ENCODE peak calls at places on chromosomes 2 and 18, in four cellular contexts. K, G, C and R are unnamed samples.
A peak's percentile ranks its signal among the peaks of the same experiment; 100 is the strongest.

GRCh38 chr2:138029238-138029637 is 65.0 kb downstream of the HNMT start:
- DNase-seq in C (no peak), G (no peak), K (peak; percentile 42), R (no peak)

GRCh38 chr2:26043862-26044736 is 10.2 kb downstream of the RAB10 start:
- DNase-seq in K (peak; percentile 50), C (no peak), G (no peak), R (peak; percentile 33)

GRCh38 chr2:127122351-127123027 is 15.5 kb upstream of the BIN1 start:
- DNase-seq in C (no peak), K (no peak), G (no peak), R (no peak)

GRCh38 chr18:47235096-47235495 is 16.4 kb downstream of the SKOR2 start:
- DNase-seq in K (no peak), G (no peak), C (no peak), R (no peak)

GRCh38 chr2:57965219-57965618 is 81.4 kb upstream of the VRK2 start:
- DNase-seq in G (no peak), C (no peak), K (no peak), R (no peak)

GRCh38 chr18:32769242-32770180 is 3.3 kb downstream of the KLHL14 start:
- DNase-seq in K (no peak), C (no peak), G (no peak), R (no peak)

GRCh38 chr2:150938586-150938985 is 323.1 kb downstream of the RBM43 start:
- DNase-seq in C (no peak), K (no peak), G (no peak), R (no peak)

GRCh38 chr2:214578395-214578794 is 167.5 kb downstream of the VWC2L start:
- DNase-seq in G (no peak), C (no peak), K (no peak), R (no peak)

GRCh38 chr2:179393481-179393880 is 128.8 kb upstream of the SESTD1 start:
- DNase-seq in G (no peak), K (no peak), C (no peak), R (no peak)

GRCh38 chr18:61639886-61640285 is 252.9 kb downstream of the RNF152 start:
- DNase-seq in C (no peak), G (no peak), K (no peak), R (no peak)

GRCh38 chr2:96342085-96342484 is 6.5 kb downstream of the NCAPH start:
- DNase-seq in C (no peak), K (no peak), G (peak; percentile 41), R (no peak)

GRCh38 chr18:54506516-54507261 is 84.4 kb upstream of the DYNAP start:
- DNase-seq in C (no peak), K (no peak), G (no peak), R (no peak)

GRCh38 chr18:3655637-3656050 is 205.7 kb downstream of the TGIF1 start:
- DNase-seq in C (no peak), K (peak; percentile 42), G (no peak), R (no peak)

GRCh38 chr2:2899826-2900225 is 477.8 kb downstream of the EIPR1 start:
- DNase-seq in K (no peak), G (no peak), C (no peak), R (no peak)

GRCh38 chr2:67057901-67058703 is 339.0 kb upstream of the ETAA1 start:
- DNase-seq in C (no peak), K (no peak), G (no peak), R (no peak)

GRCh38 chr18:54752185-54752584 is 76.1 kb upstream of the RAB27B start:
- DNase-seq in K (no peak), C (no peak), G (no peak), R (no peak)

GRCh38 chr2:196821195-196821594 is 12.0 kb upstream of the C2orf66 start:
- DNase-seq in K (no peak), G (no peak), C (no peak), R (no peak)

GRCh38 chr2:186068154-186068826 is 329.7 kb downstream of the FSIP2 start:
- DNase-seq in C (no peak), K (no peak), G (no peak), R (no peak)

GRCh38 chr18:76493213-76494107 is 1.6 kb downstream of the ZNF516 start:
- DNase-seq in K (no peak), C (peak; percentile 57), G (no peak), R (peak; percentile 68)

GRCh38 chr18:32074206-32074605 is 17.5 kb upstream of the RNF138 start:
- DNase-seq in K (no peak), C (no peak), G (no peak), R (no peak)

GRCh38 chr2:33877348-33878016 is 278.4 kb upstream of the FAM98A start:
- DNase-seq in G (no peak), K (no peak), C (no peak), R (no peak)

GRCh38 chr18:58051765-58052460 is 7.9 kb downstream of the NEDD4L start:
- DNase-seq in C (no peak), G (no peak), K (no peak), R (no peak)

GRCh38 chr2:215664847-215665525 is 229.1 kb upstream of the FN1 start:
- DNase-seq in C (no peak), G (no peak), K (no peak), R (no peak)

GRCh38 chr2:159450180-159450579 is 163.7 kb upstream of the WDSUB1 start:
- DNase-seq in C (no peak), G (no peak), K (no peak), R (peak; percentile 56)

GRCh38 chr2:137049518-137049917 is 284.2 kb downstream of the THSD7B start:
- DNase-seq in K (no peak), C (no peak), G (no peak), R (no peak)

GRCh38 chr18:36706313-36706881 is 122.4 kb downstream of the TPGS2 start:
- DNase-seq in C (no peak), K (no peak), G (no peak), R (no peak)

GRCh38 chr2:118864207-118864606 is 16.8 kb upstream of the EN1 start:
- DNase-seq in G (no peak), K (no peak), C (no peak), R (no peak)

GRCh38 chr2:27320958-27321543 is 1.8 kb downstream of the MPV17 start:
- DNase-seq in G (no peak), K (peak; percentile 67), C (no peak), R (no peak)

GRCh38 chr18:2729757-2730156 is 74.2 kb downstream of the SMCHD1 start:
- DNase-seq in G (no peak), K (no peak), C (no peak), R (no peak)

GRCh38 chr18:34956663-34957062 is 84.5 kb upstream of the MAPRE2 start:
- DNase-seq in K (no peak), C (no peak), G (no peak), R (no peak)

GRCh38 chr2:215171151-215171550 is 32.7 kb upstream of the ABCA12 start:
- DNase-seq in G (no peak), K (no peak), C (no peak), R (no peak)

GRCh38 chr18:28684746-28685145 is 507.8 kb upstream of the CDH2 start:
- DNase-seq in C (no peak), K (no peak), G (no peak), R (no peak)

GRCh38 chr18:25457196-25457595 is 105.2 kb upstream of the ZNF521 start:
- DNase-seq in G (no peak), K (no peak), C (no peak), R (no peak)

DNA sequence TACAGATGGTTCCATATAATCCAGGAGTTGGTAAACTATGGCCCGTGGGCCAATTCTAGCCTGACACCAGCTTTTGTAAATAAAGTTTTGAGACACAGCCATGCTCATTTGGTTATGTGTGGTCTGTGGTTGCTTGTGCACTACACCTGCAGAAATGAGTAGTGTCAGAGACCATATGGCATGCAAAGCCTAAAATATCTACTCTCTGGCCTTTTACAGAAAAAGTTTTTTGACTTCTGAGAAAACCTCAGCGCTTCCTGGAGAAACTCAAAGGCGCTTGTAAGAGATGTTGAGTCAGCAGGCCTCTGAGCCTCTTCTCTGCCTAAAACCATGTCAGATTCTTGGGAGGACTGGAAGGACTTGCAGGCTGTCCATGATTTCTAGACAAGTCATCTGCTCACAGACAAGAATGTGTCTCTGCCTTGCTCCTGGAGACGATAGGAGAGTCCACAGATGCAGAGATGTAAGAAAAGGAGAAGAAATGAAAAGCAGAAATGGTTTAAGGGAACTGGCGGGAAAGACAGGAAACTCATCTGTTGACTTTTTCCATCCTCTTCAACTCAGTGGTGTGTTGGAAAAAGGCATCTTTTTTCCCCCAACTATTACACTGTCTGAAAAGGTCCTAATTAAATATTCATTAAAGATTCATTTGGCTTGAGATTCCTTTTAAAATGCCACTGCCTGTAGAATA is 5.2 kb downstream of the TTC39C start:
- DNase-seq in K (no peak), G (no peak), C (no peak), R (no peak)
- H3K4me1 ChIP-seq in K (peaks cover 13% of the 10 kb centered on the region), G (peaks cover 82% of the 10 kb centered on the region), C (peaks cover 3% of the 10 kb centered on the region), R (peaks cover 10% of the 10 kb centered on the region)

GRCh38 chr2:210009896-210010295 is 7.5 kb downstream of the RPE start:
- DNase-seq in G (no peak), K (no peak), C (no peak), R (no peak)
- H3K36me3 ChIP-seq in G (no peaks in the 10 kb centered on the region), K (no peaks in the 10 kb centered on the region), C (no peaks in the 10 kb centered on the region), R (peaks cover 48% of the 10 kb centered on the region)

GRCh38 chr2:72142743-72143440 is 4.8 kb downstream of the CYP26B1 start:
- DNase-seq in G (no peak), K (peak; percentile 91), C (peak; percentile 75), R (peak; percentile 68)
- H3K4me3 ChIP-seq in G (no peak overlapping the region), K (peak overlapping the region; percentile 62), C (peak overlapping the region; percentile 26), R (peak overlapping the region; percentile 9)

GRCh38 chr2:241760301-241760771 is 16.3 kb upstream of the GAL3ST2 start:
- DNase-seq in K (no peak), G (no peak), C (peak; percentile 21), R (no peak)

GRCh38 chr2:241763551-241764271 is 12.9 kb upstream of the GAL3ST2 start:
- DNase-seq in G (no peak), C (no peak), K (no peak), R (no peak)

GRCh38 chr2:241762933-241763369 is 13.7 kb upstream of the GAL3ST2 start:
- DNase-seq in G (peak; percentile 45), C (no peak), K (no peak), R (no peak)

GRCh38 chr2:241764272-241765241 is 12.1 kb upstream of the GAL3ST2 start:
- DNase-seq in K (no peak), C (no peak), G (no peak), R (peak; percentile 12)

DNA sequence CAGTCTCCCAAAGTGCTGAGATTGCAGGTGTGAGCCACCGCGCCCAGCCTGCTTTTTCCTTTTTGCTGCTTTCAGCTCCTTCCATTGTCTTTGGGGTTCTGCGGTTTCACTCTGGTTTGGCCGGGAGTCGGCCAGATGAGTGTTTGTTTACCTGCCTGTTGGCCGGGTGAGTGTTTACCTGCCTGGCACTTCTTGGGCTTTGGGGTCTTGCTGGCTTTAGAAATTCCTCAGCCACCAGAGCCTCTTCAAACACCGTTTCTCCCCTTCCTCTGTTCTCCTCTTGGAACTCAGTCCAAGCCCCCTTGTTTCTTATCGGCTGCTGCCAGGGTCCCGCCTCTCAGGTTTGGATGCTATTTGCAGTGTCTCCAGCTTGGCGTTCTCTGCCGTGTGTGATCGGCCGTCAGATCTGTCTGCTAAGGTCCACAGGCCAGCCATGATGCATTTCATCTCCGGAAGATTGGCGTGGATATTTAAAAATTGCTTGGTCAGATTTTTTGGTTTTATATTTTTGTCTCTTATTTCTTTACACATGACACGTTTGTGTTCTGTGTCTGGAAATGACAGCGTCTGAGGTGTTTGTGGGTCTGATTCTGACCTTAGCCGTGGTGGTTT is 14.2 kb upstream of the GAL3ST2 start:
- DNase-seq in K (no peak), G (no peak), C (no peak), R (no peak)
- H3K4me1 ChIP-seq in K (no peaks in the 10 kb centered on the region), G (peaks cover 15% of the 10 kb centered on the region), C (no peaks in the 10 kb centered on the region), R (no peaks in the 10 kb centered on the region)

GRCh38 chr18:9581667-9582066 is 32.7 kb downstream of the PPP4R1 start:
- DNase-seq in K (no peak), C (no peak), G (no peak), R (no peak)
- H3K36me3 ChIP-seq in K (no peaks in the 10 kb centered on the region), C (no peaks in the 10 kb centered on the region), G (no peaks in the 10 kb centered on the region), R (peaks cover 19% of the 10 kb centered on the region)